ENCODE peak calls at places on chromosome X, in four cellular contexts. Z is suprapubic skin, R is SHP77, N is hepatic stellate cell. V is an unnamed sample.

GRCh38 chrX:110310896-110311295 is 7.0 kb downstream of the AMMECR1 start:
- DNase-seq in Z (no peak), N (no peak), R (no peak), V (no peak)

GRCh38 chrX:153642313-153642654 is 4.7 kb upstream of the DUSP9 start:
- DNase-seq in N (no peak), R (no peak), Z (no peak), V (no peak)

GRCh38 chrX:38435130-38435529 is 82.7 kb downstream of the OTC start:
- DNase-seq in Z (no peak), N (no peak), R (no peak), V (no peak)

GRCh38 chrX:16148896-16149295 is 18.4 kb upstream of the MAGEB17 start:
- DNase-seq in N (no peak), Z (no peak), R (no peak), V (no peak)

GRCh38 chrX:15863944-15864491 is 9.4 kb upstream of the AP1S2 start:
- DNase-seq in Z (no peak), N (no peak), R (no peak), V (no peak)

GRCh38 chrX:130109429-130110378 is 593 bp downstream of the ELF4 start:
- DNase-seq in Z (no peak), R (no peak), N (peak), V (no peak)

GRCh38 chrX:147180886-147181285 is 366.3 kb upstream of the CXorf51A start:
- DNase-seq in Z (no peak), N (no peak), R (no peak), V (no peak)

GRCh38 chrX:154351183-154352011 is 23.0 kb downstream of the FLNA start:
- DNase-seq in N (no peak), R (no peak), Z (no peak), V (no peak)